ENCODE peak calls at places on chromosomes 7 and 10, in four cellular contexts. T is NCI-H748 treated with DMSO at 0.1 percent for 48 hours, J is MV-4-11, C is ELF-1. N is an unnamed sample.

GRCh38 chr7:139931190-139932007 is 102.3 kb downstream of the TBXAS1 start:
- DNase-seq in T (no peak), J (no peak), C (no peak), N (no peak)

GRCh38 chr10:69335063-69335587 is 56.8 kb downstream of the HK1 start:
- DNase-seq in T (no peak), J (peak), C (no peak), N (no peak)

GRCh38 chr7:158490171-158490782 is 97.3 kb downstream of the PTPRN2 start:
- DNase-seq in T (no peak), J (no peak), C (no peak), N (no peak)

GRCh38 chr7:64886956-64887545 is 16.0 kb upstream of the ZNF273 start:
- DNase-seq in T (no peak), J (no peak), C (no peak), N (no peak)

GRCh38 chr10:74177140-74177677 is 26.2 kb downstream of the ADK start:
- DNase-seq in T (peak), J (no peak), C (no peak), N (peak)

GRCh38 chr10:99659868-99660366 is 608 bp downstream of the ENTPD7 start:
- DNase-seq in T (peak), J (no peak), C (no peak), N (peak)

GRCh38 chr10:77799352-77799751 is 127.2 kb downstream of the DLG5 start:
- DNase-seq in T (no peak), J (no peak), C (no peak), N (no peak)

GRCh38 chr7:137878333-137878961 is 31.7 kb upstream of the DGKI start:
- DNase-seq in T (no peak), J (no peak), C (peak), N (no peak)

GRCh38 chr10:86113983-86114382 is 252.6 kb downstream of the GRID1 start:
- DNase-seq in T (no peak), J (no peak), C (no peak), N (no peak)

GRCh38 chr10:100485841-100486495 is 23.2 kb downstream of the WNT8B start:
- DNase-seq in T (no peak), J (no peak), C (peak), N (no peak)

GRCh38 chr7:30029696-30030095 is 1.5 kb downstream of the PLEKHA8 start:
- DNase-seq in T (no peak), J (no peak), C (no peak), N (no peak)

GRCh38 chr10:73446926-73447325 is 13.6 kb upstream of the MSS51 start:
- DNase-seq in T (no peak), J (no peak), C (no peak), N (no peak)

GRCh38 chr7:69967152-69967591 is 368.9 kb downstream of the AUTS2 start:
- DNase-seq in T (no peak), J (no peak), C (peak), N (no peak)

GRCh38 chr10:71424496-71425194 is 27.9 kb downstream of the CDH23 start:
- DNase-seq in T (no peak), J (no peak), C (no peak), N (no peak)

GRCh38 chr10:6269953-6270867 is 67.5 kb downstream of the PFKFB3 start:
- DNase-seq in T (no peak), J (peak), C (no peak), N (no peak)

GRCh38 chr7:67625257-67625713 is 628.7 kb downstream of the TYW1 start:
- DNase-seq in T (peak), J (peak), C (peak), N (peak)

GRCh38 chr10:129658673-129659072 is 191.6 kb downstream of the MGMT start:
- DNase-seq in T (peak), J (no peak), C (peak), N (no peak)

GRCh38 chr7:152760384-152761115 is 998 bp downstream of the ACTR3B start:
- DNase-seq in T (no peak), J (no peak), C (peak), N (no peak)

GRCh38 chr7:19117081-19117869 is at the start of gene TWIST1:
- DNase-seq in T (no peak), J (no peak), C (peak), N (peak)

GRCh38 chr7:123220396-123220795 is 20.6 kb upstream of the SLC13A1 start:
- DNase-seq in T (no peak), J (no peak), C (no peak), N (no peak)

GRCh38 chr10:86170255-86171153 is 196.1 kb downstream of the GRID1 start:
- DNase-seq in T (no peak), J (peak), C (no peak), N (no peak)

GRCh38 chr7:134836447-134836846 is 57.0 kb downstream of the CALD1 start:
- DNase-seq in T (no peak), J (peak), C (no peak), N (no peak)

GRCh38 chr7:22452142-22452763 is 47.7 kb downstream of the STEAP1B start:
- DNase-seq in T (no peak), J (no peak), C (peak), N (no peak)

GRCh38 chr7:16235743-16236142 is 185.6 kb downstream of the CRPPA start:
- DNase-seq in T (no peak), J (no peak), C (no peak), N (no peak)

GRCh38 chr10:103750836-103751235 is 104.5 kb downstream of the SH3PXD2A start:
- DNase-seq in T (no peak), J (no peak), C (no peak), N (no peak)

GRCh38 chr10:73647211-73647874 is 6.1 kb upstream of the MYOZ1 start:
- DNase-seq in T (peak), J (no peak), C (peak), N (peak)

GRCh38 chr7:130491841-130492518 is at the start of gene MEST:
- DNase-seq in T (no peak), J (no peak), C (peak), N (peak)

N was measured in NCI-H146.